ENCODE peak calls at places on chromosomes 6 and 20, in nine cellular contexts. One of them, this sample, is unnamed.
A peak's percentile ranks its signal among the peaks of the same experiment; 100 is the strongest.

GRCh38 chr6:109306733-109307132 is 75.5 kb downstream of the CD164 start:
- DNase-seq in GM23338: no peak
- DNase-seq in psoas muscle: no peak
- DNase-seq in NCI-H345: no peak
- DNase-seq in erythroblast: no peak
- DNase-seq in NCI-H524: no peak
- DNase-seq in fibroblast of pulmonary artery: no peak
- DNase-seq in PC-3: no peak
- DNase-seq in ACHN: no peak
- DNase-seq in this sample: no peak

GRCh38 chr20:7770578-7770977 is 169.7 kb downstream of the HAO1 start:
- DNase-seq in GM23338: no peak
- DNase-seq in psoas muscle: no peak
- DNase-seq in NCI-H345: peak; percentile 97
- DNase-seq in erythroblast: no peak
- DNase-seq in NCI-H524: no peak
- DNase-seq in fibroblast of pulmonary artery: peak; percentile 18
- DNase-seq in PC-3: peak; percentile 73
- DNase-seq in ACHN: no peak
- DNase-seq in this sample: no peak

GRCh38 chr6:37331047-37331446 is 22.7 kb upstream of the RNF8 start:
- DNase-seq in GM23338: no peak
- DNase-seq in psoas muscle: no peak
- DNase-seq in NCI-H345: no peak
- DNase-seq in erythroblast: no peak
- DNase-seq in NCI-H524: no peak
- DNase-seq in fibroblast of pulmonary artery: no peak
- DNase-seq in PC-3: no peak
- DNase-seq in ACHN: no peak
- DNase-seq in this sample: no peak

GRCh38 chr20:49539481-49540231 is 28.3 kb downstream of the PTGIS start:
- DNase-seq in GM23338: no peak
- DNase-seq in psoas muscle: no peak
- DNase-seq in NCI-H345: peak; percentile 85
- DNase-seq in erythroblast: no peak
- DNase-seq in NCI-H524: peak; percentile 32
- DNase-seq in fibroblast of pulmonary artery: no peak
- DNase-seq in PC-3: no peak
- DNase-seq in ACHN: no peak
- DNase-seq in this sample: no peak

GRCh38 chr6:144248470-144249301 is 36.4 kb upstream of the UTRN start:
- DNase-seq in GM23338: no peak
- DNase-seq in psoas muscle: no peak
- DNase-seq in NCI-H345: no peak
- DNase-seq in erythroblast: no peak
- DNase-seq in NCI-H524: no peak
- DNase-seq in fibroblast of pulmonary artery: peak; percentile 80
- DNase-seq in PC-3: peak; percentile 7
- DNase-seq in ACHN: no peak
- DNase-seq in this sample: no peak

GRCh38 chr20:25046181-25046641 is 11.7 kb downstream of the ACSS1 start:
- DNase-seq in GM23338: no peak
- DNase-seq in psoas muscle: peak; percentile 55
- DNase-seq in NCI-H345: no peak
- DNase-seq in erythroblast: no peak
- DNase-seq in NCI-H524: no peak
- DNase-seq in fibroblast of pulmonary artery: no peak
- DNase-seq in PC-3: no peak
- DNase-seq in ACHN: no peak
- DNase-seq in this sample: peak; percentile 46

GRCh38 chr6:39190545-39191235 is 38.6 kb downstream of the KCNK5 start:
- DNase-seq in GM23338: no peak
- DNase-seq in psoas muscle: no peak
- DNase-seq in NCI-H345: no peak
- DNase-seq in erythroblast: no peak
- DNase-seq in NCI-H524: no peak
- DNase-seq in fibroblast of pulmonary artery: no peak
- DNase-seq in PC-3: no peak
- DNase-seq in ACHN: no peak
- DNase-seq in this sample: no peak

GRCh38 chr20:59004493-59004762 is 2.6 kb downstream of the CTSZ start:
- DNase-seq in GM23338: no peak
- DNase-seq in psoas muscle: peak; percentile 49
- DNase-seq in NCI-H345: no peak
- DNase-seq in erythroblast: no peak
- DNase-seq in NCI-H524: no peak
- DNase-seq in fibroblast of pulmonary artery: no peak
- DNase-seq in PC-3: no peak
- DNase-seq in ACHN: no peak
- DNase-seq in this sample: no peak

GRCh38 chr20:5745416-5745968 is 4.7 kb upstream of the SHLD1 start:
- DNase-seq in GM23338: no peak
- DNase-seq in psoas muscle: no peak
- DNase-seq in NCI-H345: no peak
- DNase-seq in erythroblast: peak; percentile 59
- DNase-seq in NCI-H524: no peak
- DNase-seq in fibroblast of pulmonary artery: no peak
- DNase-seq in PC-3: no peak
- DNase-seq in ACHN: no peak
- DNase-seq in this sample: no peak

GRCh38 chr6:139346392-139346791 is 28.1 kb downstream of the CITED2 start:
- DNase-seq in GM23338: no peak
- DNase-seq in psoas muscle: no peak
- DNase-seq in NCI-H345: no peak
- DNase-seq in erythroblast: no peak
- DNase-seq in NCI-H524: no peak
- DNase-seq in fibroblast of pulmonary artery: no peak
- DNase-seq in PC-3: no peak
- DNase-seq in ACHN: no peak
- DNase-seq in this sample: no peak

GRCh38 chr20:38961530-38962043 is 557 bp upstream of the DHX35 start:
- DNase-seq in GM23338: peak; percentile 37
- DNase-seq in psoas muscle: no peak
- DNase-seq in NCI-H345: no peak
- DNase-seq in erythroblast: peak; percentile 68
- DNase-seq in NCI-H524: no peak
- DNase-seq in fibroblast of pulmonary artery: no peak
- DNase-seq in PC-3: no peak
- DNase-seq in ACHN: no peak
- DNase-seq in this sample: no peak

GRCh38 chr6:28940294-28940858 is 16.6 kb upstream of the TRIM27 start:
- DNase-seq in GM23338: peak; percentile 80
- DNase-seq in psoas muscle: no peak
- DNase-seq in NCI-H345: peak; percentile 65
- DNase-seq in erythroblast: no peak
- DNase-seq in NCI-H524: peak; percentile 63
- DNase-seq in fibroblast of pulmonary artery: no peak
- DNase-seq in PC-3: peak; percentile 71
- DNase-seq in ACHN: peak; percentile 32
- DNase-seq in this sample: peak; percentile 63

GRCh38 chr20:25254986-25255680 is 7.2 kb downstream of the PYGB start:
- DNase-seq in GM23338: no peak
- DNase-seq in psoas muscle: no peak
- DNase-seq in NCI-H345: no peak
- DNase-seq in erythroblast: no peak
- DNase-seq in NCI-H524: no peak
- DNase-seq in fibroblast of pulmonary artery: no peak
- DNase-seq in PC-3: no peak
- DNase-seq in ACHN: peak; percentile 36
- DNase-seq in this sample: peak; percentile 85

GRCh38 chr6:130206474-130206873 is 16.3 kb downstream of the SAMD3 start:
- DNase-seq in GM23338: no peak
- DNase-seq in psoas muscle: no peak
- DNase-seq in NCI-H345: no peak
- DNase-seq in erythroblast: peak; percentile 93
- DNase-seq in NCI-H524: no peak
- DNase-seq in fibroblast of pulmonary artery: no peak
- DNase-seq in PC-3: no peak
- DNase-seq in ACHN: no peak
- DNase-seq in this sample: no peak

GRCh38 chr20:57266251-57267157 is at the start of gene BMP7:
- DNase-seq in GM23338: peak; percentile 82
- DNase-seq in psoas muscle: no peak
- DNase-seq in NCI-H345: peak; percentile 94
- DNase-seq in erythroblast: no peak
- DNase-seq in NCI-H524: no peak
- DNase-seq in fibroblast of pulmonary artery: no peak
- DNase-seq in PC-3: no peak
- DNase-seq in ACHN: no peak
- DNase-seq in this sample: no peak

GRCh38 chr6:9140861-9141534 is 705.7 kb upstream of the SLC35B3 start:
- DNase-seq in GM23338: no peak
- DNase-seq in psoas muscle: no peak
- DNase-seq in NCI-H345: no peak
- DNase-seq in erythroblast: no peak
- DNase-seq in NCI-H524: no peak
- DNase-seq in fibroblast of pulmonary artery: peak; percentile 3
- DNase-seq in PC-3: peak; percentile 71
- DNase-seq in ACHN: no peak
- DNase-seq in this sample: no peak

GRCh38 chr6:139037490-139037889 is 8.9 kb downstream of the ABRACL start:
- DNase-seq in GM23338: no peak
- DNase-seq in psoas muscle: no peak
- DNase-seq in NCI-H345: no peak
- DNase-seq in erythroblast: no peak
- DNase-seq in NCI-H524: no peak
- DNase-seq in fibroblast of pulmonary artery: peak; percentile 90
- DNase-seq in PC-3: no peak
- DNase-seq in ACHN: no peak
- DNase-seq in this sample: no peak

GRCh38 chr6:75076009-75076408 is 129.8 kb downstream of the COL12A1 start:
- DNase-seq in GM23338: peak; percentile 7
- DNase-seq in psoas muscle: no peak
- DNase-seq in NCI-H345: no peak
- DNase-seq in erythroblast: no peak
- DNase-seq in NCI-H524: no peak
- DNase-seq in fibroblast of pulmonary artery: no peak
- DNase-seq in PC-3: no peak
- DNase-seq in ACHN: no peak
- DNase-seq in this sample: no peak

GRCh38 chr20:2799688-2800589 is 488 bp downstream of the CPXM1 start:
- DNase-seq in GM23338: peak; percentile 56
- DNase-seq in psoas muscle: no peak
- DNase-seq in NCI-H345: no peak
- DNase-seq in erythroblast: no peak
- DNase-seq in NCI-H524: no peak
- DNase-seq in fibroblast of pulmonary artery: no peak
- DNase-seq in PC-3: no peak
- DNase-seq in ACHN: no peak
- DNase-seq in this sample: no peak

GRCh38 chr6:111625099-111625416 is 19.4 kb upstream of the TRAF3IP2 start:
- DNase-seq in GM23338: no peak
- DNase-seq in psoas muscle: no peak
- DNase-seq in NCI-H345: peak; percentile 30
- DNase-seq in erythroblast: no peak
- DNase-seq in NCI-H524: no peak
- DNase-seq in fibroblast of pulmonary artery: no peak
- DNase-seq in PC-3: no peak
- DNase-seq in ACHN: no peak
- DNase-seq in this sample: no peak

GRCh38 chr6:2441881-2442475 is 196.6 kb upstream of the GMDS start:
- DNase-seq in GM23338: no peak
- DNase-seq in psoas muscle: no peak
- DNase-seq in NCI-H345: no peak
- DNase-seq in erythroblast: no peak
- DNase-seq in NCI-H524: no peak
- DNase-seq in fibroblast of pulmonary artery: no peak
- DNase-seq in PC-3: peak; percentile 71
- DNase-seq in ACHN: no peak
- DNase-seq in this sample: no peak

GRCh38 chr6:144564202-144564601 is 279.1 kb downstream of the UTRN start:
- DNase-seq in GM23338: no peak
- DNase-seq in psoas muscle: no peak
- DNase-seq in NCI-H345: no peak
- DNase-seq in erythroblast: no peak
- DNase-seq in NCI-H524: no peak
- DNase-seq in fibroblast of pulmonary artery: no peak
- DNase-seq in PC-3: no peak
- DNase-seq in ACHN: no peak
- DNase-seq in this sample: no peak

GRCh38 chr6:128463942-128464341 is 56.5 kb downstream of the PTPRK start:
- DNase-seq in GM23338: no peak
- DNase-seq in psoas muscle: no peak
- DNase-seq in NCI-H345: no peak
- DNase-seq in erythroblast: no peak
- DNase-seq in NCI-H524: no peak
- DNase-seq in fibroblast of pulmonary artery: peak; percentile 68
- DNase-seq in PC-3: peak; percentile 83
- DNase-seq in ACHN: peak; percentile 3
- DNase-seq in this sample: no peak

GRCh38 chr6:111472933-111473435 is 10.0 kb downstream of the REV3L start:
- DNase-seq in GM23338: no peak
- DNase-seq in psoas muscle: no peak
- DNase-seq in NCI-H345: no peak
- DNase-seq in erythroblast: no peak
- DNase-seq in NCI-H524: no peak
- DNase-seq in fibroblast of pulmonary artery: no peak
- DNase-seq in PC-3: no peak
- DNase-seq in ACHN: no peak
- DNase-seq in this sample: no peak

GRCh38 chr20:64109390-64109747 is 2.0 kb upstream of the NPBWR2 start:
- DNase-seq in GM23338: peak; percentile 0
- DNase-seq in psoas muscle: no peak
- DNase-seq in NCI-H345: no peak
- DNase-seq in erythroblast: no peak
- DNase-seq in NCI-H524: no peak
- DNase-seq in fibroblast of pulmonary artery: no peak
- DNase-seq in PC-3: no peak
- DNase-seq in ACHN: no peak
- DNase-seq in this sample: no peak

GRCh38 chr20:38855356-38855755 is 49.9 kb downstream of the PPP1R16B start:
- DNase-seq in GM23338: no peak
- DNase-seq in psoas muscle: no peak
- DNase-seq in NCI-H345: no peak
- DNase-seq in erythroblast: no peak
- DNase-seq in NCI-H524: no peak
- DNase-seq in fibroblast of pulmonary artery: peak; percentile 27
- DNase-seq in PC-3: no peak
- DNase-seq in ACHN: no peak
- DNase-seq in this sample: no peak

GRCh38 chr20:50980071-50980681 is 21.6 kb downstream of the MOCS3 start:
- DNase-seq in GM23338: no peak
- DNase-seq in psoas muscle: no peak
- DNase-seq in NCI-H345: no peak
- DNase-seq in erythroblast: no peak
- DNase-seq in NCI-H524: no peak
- DNase-seq in fibroblast of pulmonary artery: peak; percentile 98
- DNase-seq in PC-3: peak; percentile 100
- DNase-seq in ACHN: peak; percentile 95
- DNase-seq in this sample: no peak

GRCh38 chr6:40506956-40507355 is 80.2 kb downstream of the LRFN2 start:
- DNase-seq in GM23338: no peak
- DNase-seq in psoas muscle: no peak
- DNase-seq in NCI-H345: no peak
- DNase-seq in erythroblast: no peak
- DNase-seq in NCI-H524: no peak
- DNase-seq in fibroblast of pulmonary artery: no peak
- DNase-seq in PC-3: no peak
- DNase-seq in ACHN: peak; percentile 69
- DNase-seq in this sample: no peak

GRCh38 chr20:1631309-1632227 is 11.8 kb upstream of the SIRPB1 start:
- DNase-seq in GM23338: peak; percentile 53
- DNase-seq in psoas muscle: no peak
- DNase-seq in NCI-H345: no peak
- DNase-seq in erythroblast: no peak
- DNase-seq in NCI-H524: no peak
- DNase-seq in fibroblast of pulmonary artery: peak; percentile 31
- DNase-seq in PC-3: peak; percentile 1
- DNase-seq in ACHN: no peak
- DNase-seq in this sample: no peak

GRCh38 chr6:31075528-31075927 is 36.8 kb downstream of the C6orf15 start:
- DNase-seq in GM23338: no peak
- DNase-seq in psoas muscle: no peak
- DNase-seq in NCI-H345: no peak
- DNase-seq in erythroblast: no peak
- DNase-seq in NCI-H524: no peak
- DNase-seq in fibroblast of pulmonary artery: peak; percentile 59
- DNase-seq in PC-3: peak; percentile 47
- DNase-seq in ACHN: no peak
- DNase-seq in this sample: no peak

GRCh38 chr6:30722280-30723112 is 2.3 kb downstream of the TUBB start:
- DNase-seq in GM23338: peak; percentile 85
- DNase-seq in psoas muscle: peak; percentile 81
- DNase-seq in NCI-H345: peak; percentile 79
- DNase-seq in erythroblast: peak; percentile 84
- DNase-seq in NCI-H524: peak; percentile 49
- DNase-seq in fibroblast of pulmonary artery: peak; percentile 84
- DNase-seq in PC-3: peak; percentile 90
- DNase-seq in ACHN: peak; percentile 73
- DNase-seq in this sample: peak; percentile 81